ENCODE peak calls at places on chromosomes 12 and 14, in nine cellular contexts. One of them, this sample, is unnamed.

GRCh38 chr12:110467847-110468211 is 228 bp downstream of the GPN3 start:
- ATAC-seq in activated CD8-positive, alpha-beta T cell treated with anti-CD3 and anti-CD28 coated beads, Interleukin-2, amount 10 ng/mL, durations not matched to agents 7 days and 5 days: no peak
- ATAC-seq in WTC11: no peak
- ATAC-seq in right cardiac atrium: no peak
- ATAC-seq in activated T-helper 17 cell treated with anti-CD3 and anti-CD28 coated beads, Interleukin-2, amount 50 U/mL, for 72 hours: no peak
- ATAC-seq in heart left ventricle: no peak
- ATAC-seq in lower lobe of right lung: no peak
- ATAC-seq in psoas muscle: no peak
- ATAC-seq in Right ventricle myocardium superior: no peak
- ATAC-seq in this sample: no peak

GRCh38 chr12:116798719-116799118 is 60.6 kb downstream of the RNFT2 start:
- ATAC-seq in lower lobe of right lung: no peak
- ATAC-seq in activated T-helper 17 cell treated with anti-CD3 and anti-CD28 coated beads, Interleukin-2, amount 50 U/mL, for 72 hours: no peak
- ATAC-seq in psoas muscle: no peak
- ATAC-seq in heart left ventricle: no peak
- ATAC-seq in Right ventricle myocardium superior: no peak
- ATAC-seq in WTC11: no peak
- ATAC-seq in right cardiac atrium: no peak
- ATAC-seq in activated CD8-positive, alpha-beta T cell treated with anti-CD3 and anti-CD28 coated beads, Interleukin-2, amount 10 ng/mL, durations not matched to agents 7 days and 5 days: no peak
- ATAC-seq in this sample: no peak

GRCh38 chr14:33891700-33892099 is 59.2 kb downstream of the EGLN3 start:
- ATAC-seq in psoas muscle: no peak
- ATAC-seq in heart left ventricle: no peak
- ATAC-seq in Right ventricle myocardium superior: no peak
- ATAC-seq in lower lobe of right lung: no peak
- ATAC-seq in right cardiac atrium: no peak
- ATAC-seq in activated CD8-positive, alpha-beta T cell treated with anti-CD3 and anti-CD28 coated beads, Interleukin-2, amount 10 ng/mL, durations not matched to agents 7 days and 5 days: no peak
- ATAC-seq in WTC11: no peak
- ATAC-seq in activated T-helper 17 cell treated with anti-CD3 and anti-CD28 coated beads, Interleukin-2, amount 50 U/mL, for 72 hours: no peak
- ATAC-seq in this sample: no peak

GRCh38 chr14:60720962-60721330 is 3.2 kb downstream of the SIX4 start:
- ATAC-seq in psoas muscle: no peak
- ATAC-seq in WTC11: no peak
- ATAC-seq in heart left ventricle: no peak
- ATAC-seq in lower lobe of right lung: no peak
- ATAC-seq in Right ventricle myocardium superior: no peak
- ATAC-seq in activated CD8-positive, alpha-beta T cell treated with anti-CD3 and anti-CD28 coated beads, Interleukin-2, amount 10 ng/mL, durations not matched to agents 7 days and 5 days: no peak
- ATAC-seq in activated T-helper 17 cell treated with anti-CD3 and anti-CD28 coated beads, Interleukin-2, amount 50 U/mL, for 72 hours: no peak
- ATAC-seq in right cardiac atrium: no peak
- ATAC-seq in this sample: no peak

GRCh38 chr12:3371018-3371417 is 120.0 kb upstream of the PRMT8 start:
- ATAC-seq in Right ventricle myocardium superior: no peak
- ATAC-seq in psoas muscle: no peak
- ATAC-seq in activated T-helper 17 cell treated with anti-CD3 and anti-CD28 coated beads, Interleukin-2, amount 50 U/mL, for 72 hours: no peak
- ATAC-seq in right cardiac atrium: no peak
- ATAC-seq in WTC11: no peak
- ATAC-seq in lower lobe of right lung: no peak
- ATAC-seq in heart left ventricle: no peak
- ATAC-seq in activated CD8-positive, alpha-beta T cell treated with anti-CD3 and anti-CD28 coated beads, Interleukin-2, amount 10 ng/mL, durations not matched to agents 7 days and 5 days: no peak
- ATAC-seq in this sample: no peak

GRCh38 chr14:97379091-97379531 is 581.9 kb downstream of the VRK1 start:
- ATAC-seq in Right ventricle myocardium superior: no peak
- ATAC-seq in activated T-helper 17 cell treated with anti-CD3 and anti-CD28 coated beads, Interleukin-2, amount 50 U/mL, for 72 hours: no peak
- ATAC-seq in heart left ventricle: no peak
- ATAC-seq in lower lobe of right lung: no peak
- ATAC-seq in psoas muscle: no peak
- ATAC-seq in WTC11: peak; percentile 90
- ATAC-seq in activated CD8-positive, alpha-beta T cell treated with anti-CD3 and anti-CD28 coated beads, Interleukin-2, amount 10 ng/mL, durations not matched to agents 7 days and 5 days: peak; percentile 70
- ATAC-seq in right cardiac atrium: no peak
- ATAC-seq in this sample: no peak

GRCh38 chr12:29220632-29221336 is 71.7 kb downstream of the FAR2 start:
- ATAC-seq in heart left ventricle: no peak
- ATAC-seq in lower lobe of right lung: no peak
- ATAC-seq in activated CD8-positive, alpha-beta T cell treated with anti-CD3 and anti-CD28 coated beads, Interleukin-2, amount 10 ng/mL, durations not matched to agents 7 days and 5 days: no peak
- ATAC-seq in WTC11: no peak
- ATAC-seq in activated T-helper 17 cell treated with anti-CD3 and anti-CD28 coated beads, Interleukin-2, amount 50 U/mL, for 72 hours: no peak
- ATAC-seq in right cardiac atrium: no peak
- ATAC-seq in Right ventricle myocardium superior: no peak
- ATAC-seq in psoas muscle: no peak
- ATAC-seq in this sample: no peak

GRCh38 chr14:53192023-53192422 is 38.9 kb upstream of the DDHD1 start:
- ATAC-seq in right cardiac atrium: no peak
- ATAC-seq in Right ventricle myocardium superior: no peak
- ATAC-seq in lower lobe of right lung: no peak
- ATAC-seq in activated T-helper 17 cell treated with anti-CD3 and anti-CD28 coated beads, Interleukin-2, amount 50 U/mL, for 72 hours: no peak
- ATAC-seq in activated CD8-positive, alpha-beta T cell treated with anti-CD3 and anti-CD28 coated beads, Interleukin-2, amount 10 ng/mL, durations not matched to agents 7 days and 5 days: no peak
- ATAC-seq in WTC11: no peak
- ATAC-seq in psoas muscle: no peak
- ATAC-seq in heart left ventricle: no peak
- ATAC-seq in this sample: no peak

GRCh38 chr14:92844220-92844619 is 50.1 kb downstream of the GOLGA5 start:
- ATAC-seq in psoas muscle: no peak
- ATAC-seq in heart left ventricle: no peak
- ATAC-seq in Right ventricle myocardium superior: no peak
- ATAC-seq in activated CD8-positive, alpha-beta T cell treated with anti-CD3 and anti-CD28 coated beads, Interleukin-2, amount 10 ng/mL, durations not matched to agents 7 days and 5 days: no peak
- ATAC-seq in WTC11: no peak
- ATAC-seq in activated T-helper 17 cell treated with anti-CD3 and anti-CD28 coated beads, Interleukin-2, amount 50 U/mL, for 72 hours: peak; percentile 76
- ATAC-seq in lower lobe of right lung: no peak
- ATAC-seq in right cardiac atrium: no peak
- ATAC-seq in this sample: no peak

GRCh38 chr14:51260225-51260624 is 20.2 kb downstream of the TMX1 start:
- ATAC-seq in Right ventricle myocardium superior: no peak
- ATAC-seq in psoas muscle: no peak
- ATAC-seq in lower lobe of right lung: no peak
- ATAC-seq in activated CD8-positive, alpha-beta T cell treated with anti-CD3 and anti-CD28 coated beads, Interleukin-2, amount 10 ng/mL, durations not matched to agents 7 days and 5 days: no peak
- ATAC-seq in heart left ventricle: no peak
- ATAC-seq in activated T-helper 17 cell treated with anti-CD3 and anti-CD28 coated beads, Interleukin-2, amount 50 U/mL, for 72 hours: peak; percentile 73
- ATAC-seq in WTC11: no peak
- ATAC-seq in right cardiac atrium: no peak
- ATAC-seq in this sample: no peak

GRCh38 chr14:49640540-49641417 is 5.7 kb upstream of the DNAAF2 start:
- ATAC-seq in heart left ventricle: no peak
- ATAC-seq in Right ventricle myocardium superior: no peak
- ATAC-seq in activated CD8-positive, alpha-beta T cell treated with anti-CD3 and anti-CD28 coated beads, Interleukin-2, amount 10 ng/mL, durations not matched to agents 7 days and 5 days: no peak
- ATAC-seq in right cardiac atrium: no peak
- ATAC-seq in activated T-helper 17 cell treated with anti-CD3 and anti-CD28 coated beads, Interleukin-2, amount 50 U/mL, for 72 hours: no peak
- ATAC-seq in WTC11: no peak
- ATAC-seq in psoas muscle: no peak
- ATAC-seq in lower lobe of right lung: peak; percentile 18
- ATAC-seq in this sample: no peak

GRCh38 chr12:31362759-31363415 is 36.9 kb upstream of the SINHCAF start:
- ATAC-seq in Right ventricle myocardium superior: peak; percentile 62
- ATAC-seq in right cardiac atrium: no peak
- ATAC-seq in lower lobe of right lung: peak; percentile 52
- ATAC-seq in activated CD8-positive, alpha-beta T cell treated with anti-CD3 and anti-CD28 coated beads, Interleukin-2, amount 10 ng/mL, durations not matched to agents 7 days and 5 days: peak; percentile 86
- ATAC-seq in activated T-helper 17 cell treated with anti-CD3 and anti-CD28 coated beads, Interleukin-2, amount 50 U/mL, for 72 hours: peak; percentile 83
- ATAC-seq in psoas muscle: no peak
- ATAC-seq in WTC11: peak; percentile 70
- ATAC-seq in heart left ventricle: peak; percentile 51
- ATAC-seq in this sample: peak; percentile 39

GRCh38 chr14:70254476-70254961 is 65.8 kb upstream of the SLC8A3 start:
- ATAC-seq in right cardiac atrium: peak; percentile 71
- ATAC-seq in activated T-helper 17 cell treated with anti-CD3 and anti-CD28 coated beads, Interleukin-2, amount 50 U/mL, for 72 hours: peak; percentile 59
- ATAC-seq in activated CD8-positive, alpha-beta T cell treated with anti-CD3 and anti-CD28 coated beads, Interleukin-2, amount 10 ng/mL, durations not matched to agents 7 days and 5 days: peak; percentile 61
- ATAC-seq in heart left ventricle: no peak
- ATAC-seq in lower lobe of right lung: peak; percentile 85
- ATAC-seq in WTC11: peak; percentile 78
- ATAC-seq in psoas muscle: peak; percentile 90
- ATAC-seq in Right ventricle myocardium superior: peak; percentile 65
- ATAC-seq in this sample: no peak

GRCh38 chr12:39401459-39401858 is 41.5 kb downstream of the KIF21A start:
- ATAC-seq in psoas muscle: peak; percentile 52
- ATAC-seq in right cardiac atrium: peak; percentile 75
- ATAC-seq in activated T-helper 17 cell treated with anti-CD3 and anti-CD28 coated beads, Interleukin-2, amount 50 U/mL, for 72 hours: no peak
- ATAC-seq in activated CD8-positive, alpha-beta T cell treated with anti-CD3 and anti-CD28 coated beads, Interleukin-2, amount 10 ng/mL, durations not matched to agents 7 days and 5 days: no peak
- ATAC-seq in lower lobe of right lung: no peak
- ATAC-seq in WTC11: no peak
- ATAC-seq in heart left ventricle: peak; percentile 34
- ATAC-seq in Right ventricle myocardium superior: peak; percentile 77
- ATAC-seq in this sample: no peak

This sample was measured in gastroesophageal sphincter.